ENCODE peak calls at places on chromosomes 1 and 21, in four cellular contexts. One of them, this sample, is unnamed.
A peak's percentile ranks its signal among the peaks of the same experiment; 100 is the strongest.

GRCh38 chr1:171103862-171104261 is 13.2 kb downstream of the FMO3 start:
- DNase-seq in endothelial cell of umbilical vein: no peak
- DNase-seq in heart left ventricle: no peak
- DNase-seq in breast epithelium: no peak
- DNase-seq in this sample: no peak

GRCh38 chr1:203325004-203325417 is 19.7 kb downstream of the BTG2 start:
- DNase-seq in endothelial cell of umbilical vein: no peak
- DNase-seq in heart left ventricle: no peak
- DNase-seq in breast epithelium: no peak
- DNase-seq in this sample: peak; percentile 62

GRCh38 chr1:59057211-59057694 is 239.6 kb upstream of the FGGY start:
- DNase-seq in endothelial cell of umbilical vein: no peak
- DNase-seq in heart left ventricle: peak; percentile 84
- DNase-seq in breast epithelium: peak; percentile 64
- DNase-seq in this sample: no peak

GRCh38 chr1:44693900-44694299 is 19.4 kb downstream of the ARMH1 start:
- DNase-seq in endothelial cell of umbilical vein: no peak
- DNase-seq in heart left ventricle: no peak
- DNase-seq in breast epithelium: no peak
- DNase-seq in this sample: no peak

GRCh38 chr1:71828431-71829012 is 453.8 kb downstream of the NEGR1 start:
- DNase-seq in endothelial cell of umbilical vein: no peak
- DNase-seq in heart left ventricle: no peak
- DNase-seq in breast epithelium: no peak
- DNase-seq in this sample: no peak

GRCh38 chr1:192579319-192579738 is 3.8 kb downstream of the RGS1 start:
- DNase-seq in endothelial cell of umbilical vein: no peak
- DNase-seq in heart left ventricle: no peak
- DNase-seq in breast epithelium: no peak
- DNase-seq in this sample: no peak

GRCh38 chr1:167276969-167277368 is 56.3 kb downstream of the POU2F1 start:
- DNase-seq in endothelial cell of umbilical vein: no peak
- DNase-seq in heart left ventricle: no peak
- DNase-seq in breast epithelium: no peak
- DNase-seq in this sample: no peak

GRCh38 chr21:36729301-36729970 is 30.5 kb downstream of the SIM2 start:
- DNase-seq in endothelial cell of umbilical vein: no peak
- DNase-seq in heart left ventricle: no peak
- DNase-seq in breast epithelium: peak; percentile 43
- DNase-seq in this sample: no peak

GRCh38 chr1:177872563-177872900 is 97.3 kb downstream of the SEC16B start:
- DNase-seq in endothelial cell of umbilical vein: no peak
- DNase-seq in heart left ventricle: no peak
- DNase-seq in breast epithelium: no peak
- DNase-seq in this sample: no peak

GRCh38 chr1:91583326-91583755 is 82.7 kb downstream of the CDC7 start:
- DNase-seq in endothelial cell of umbilical vein: no peak
- DNase-seq in heart left ventricle: no peak
- DNase-seq in breast epithelium: no peak
- DNase-seq in this sample: no peak

GRCh38 chr1:85085417-85085816 is 37.1 kb upstream of the MCOLN3 start:
- DNase-seq in endothelial cell of umbilical vein: no peak
- DNase-seq in heart left ventricle: no peak
- DNase-seq in breast epithelium: no peak
- DNase-seq in this sample: no peak

GRCh38 chr1:235907187-235907896 is 40.6 kb upstream of the LYST start:
- DNase-seq in endothelial cell of umbilical vein: no peak
- DNase-seq in heart left ventricle: no peak
- DNase-seq in breast epithelium: no peak
- DNase-seq in this sample: no peak

GRCh38 chr1:41806472-41807155 is 112.1 kb downstream of the HIVEP3 start:
- DNase-seq in endothelial cell of umbilical vein: no peak
- DNase-seq in heart left ventricle: no peak
- DNase-seq in breast epithelium: no peak
- DNase-seq in this sample: no peak

GRCh38 chr1:10057305-10057704 is 24.5 kb downstream of the UBE4B start:
- DNase-seq in endothelial cell of umbilical vein: no peak
- DNase-seq in heart left ventricle: no peak
- DNase-seq in breast epithelium: no peak
- DNase-seq in this sample: no peak

GRCh38 chr21:36910581-36911307 is 55.7 kb downstream of the HLCS start:
- DNase-seq in endothelial cell of umbilical vein: no peak
- DNase-seq in heart left ventricle: no peak
- DNase-seq in breast epithelium: no peak
- DNase-seq in this sample: no peak

GRCh38 chr1:102838016-102838415 is 270.3 kb downstream of the COL11A1 start:
- DNase-seq in endothelial cell of umbilical vein: no peak
- DNase-seq in heart left ventricle: no peak
- DNase-seq in breast epithelium: no peak
- DNase-seq in this sample: no peak

GRCh38 chr21:35178812-35179211 is 129.7 kb upstream of the RUNX1 start:
- DNase-seq in endothelial cell of umbilical vein: peak; percentile 10
- DNase-seq in heart left ventricle: no peak
- DNase-seq in breast epithelium: no peak
- DNase-seq in this sample: no peak

GRCh38 chr1:53115403-53116306 is 26.8 kb downstream of the SLC1A7 start:
- DNase-seq in endothelial cell of umbilical vein: no peak
- DNase-seq in heart left ventricle: peak; percentile 61
- DNase-seq in breast epithelium: no peak
- DNase-seq in this sample: no peak

GRCh38 chr21:42319368-42319767 is 4.2 kb upstream of the TFF3 start:
- DNase-seq in endothelial cell of umbilical vein: no peak
- DNase-seq in heart left ventricle: no peak
- DNase-seq in breast epithelium: no peak
- DNase-seq in this sample: no peak

GRCh38 chr1:25134801-25135585 is 97.3 kb downstream of the SYF2 start:
- DNase-seq in endothelial cell of umbilical vein: no peak
- DNase-seq in heart left ventricle: no peak
- DNase-seq in breast epithelium: no peak
- DNase-seq in this sample: no peak

GRCh38 chr21:34544032-34544496 is 32.1 kb upstream of the KCNE1 start:
- DNase-seq in endothelial cell of umbilical vein: peak; percentile 79
- DNase-seq in heart left ventricle: no peak
- DNase-seq in breast epithelium: peak; percentile 76
- DNase-seq in this sample: no peak

GRCh38 chr1:27602510-27603319 is 1.2 kb downstream of the AHDC1 start:
- DNase-seq in endothelial cell of umbilical vein: peak; percentile 29
- DNase-seq in heart left ventricle: peak; percentile 55
- DNase-seq in breast epithelium: peak; percentile 72
- DNase-seq in this sample: peak; percentile 61

GRCh38 chr1:102578806-102579205 is 529.5 kb downstream of the COL11A1 start:
- DNase-seq in endothelial cell of umbilical vein: no peak
- DNase-seq in heart left ventricle: no peak
- DNase-seq in breast epithelium: no peak
- DNase-seq in this sample: no peak

GRCh38 chr1:171245458-171246064 is 2.7 kb upstream of the FMO1 start:
- DNase-seq in endothelial cell of umbilical vein: peak; percentile 34
- DNase-seq in heart left ventricle: no peak
- DNase-seq in breast epithelium: no peak
- DNase-seq in this sample: no peak

GRCh38 chr1:85319488-85319887 is 43.1 kb upstream of the BCL10 start:
- DNase-seq in endothelial cell of umbilical vein: no peak
- DNase-seq in heart left ventricle: no peak
- DNase-seq in breast epithelium: no peak
- DNase-seq in this sample: no peak

GRCh38 chr1:18927654-18928272 is 25.4 kb upstream of the ALDH4A1 start:
- DNase-seq in endothelial cell of umbilical vein: peak; percentile 60
- DNase-seq in heart left ventricle: no peak
- DNase-seq in breast epithelium: no peak
- DNase-seq in this sample: peak; percentile 71

GRCh38 chr1:234538062-234538731 is 59.2 kb upstream of the TARBP1 start:
- DNase-seq in endothelial cell of umbilical vein: no peak
- DNase-seq in heart left ventricle: no peak
- DNase-seq in breast epithelium: no peak
- DNase-seq in this sample: no peak

GRCh38 chr1:172588296-172589291 is 55.6 kb downstream of the SUCO start:
- DNase-seq in endothelial cell of umbilical vein: peak; percentile 90
- DNase-seq in heart left ventricle: no peak
- DNase-seq in breast epithelium: no peak
- DNase-seq in this sample: no peak

GRCh38 chr1:7363481-7363880 is 407.6 kb upstream of the VAMP3 start:
- DNase-seq in endothelial cell of umbilical vein: no peak
- DNase-seq in heart left ventricle: peak; percentile 60
- DNase-seq in breast epithelium: no peak
- DNase-seq in this sample: no peak

GRCh38 chr1:75732703-75733102 is 8.2 kb downstream of the ACADM start:
- DNase-seq in endothelial cell of umbilical vein: no peak
- DNase-seq in heart left ventricle: no peak
- DNase-seq in breast epithelium: no peak
- DNase-seq in this sample: no peak

GRCh38 chr1:150165622-150166612 is 16.2 kb downstream of the PLEKHO1 start:
- DNase-seq in endothelial cell of umbilical vein: peak; percentile 54
- DNase-seq in heart left ventricle: no peak
- DNase-seq in breast epithelium: no peak
- DNase-seq in this sample: no peak

GRCh38 chr1:153742411-153743142 is 14.7 kb downstream of the INTS3 start:
- DNase-seq in endothelial cell of umbilical vein: no peak
- DNase-seq in heart left ventricle: no peak
- DNase-seq in breast epithelium: no peak
- DNase-seq in this sample: no peak

GRCh38 chr21:41481191-41481590 is 26.8 kb downstream of the TMPRSS2 start:
- DNase-seq in endothelial cell of umbilical vein: no peak
- DNase-seq in heart left ventricle: no peak
- DNase-seq in breast epithelium: no peak
- DNase-seq in this sample: no peak

GRCh38 chr1:220976390-220976789 is 97.1 kb downstream of the HLX start:
- DNase-seq in endothelial cell of umbilical vein: no peak
- DNase-seq in heart left ventricle: no peak
- DNase-seq in breast epithelium: no peak
- DNase-seq in this sample: no peak

GRCh38 chr1:14784790-14785773 is 186.6 kb downstream of the KAZN start:
- DNase-seq in endothelial cell of umbilical vein: no peak
- DNase-seq in heart left ventricle: no peak
- DNase-seq in breast epithelium: no peak
- DNase-seq in this sample: no peak

DNA sequence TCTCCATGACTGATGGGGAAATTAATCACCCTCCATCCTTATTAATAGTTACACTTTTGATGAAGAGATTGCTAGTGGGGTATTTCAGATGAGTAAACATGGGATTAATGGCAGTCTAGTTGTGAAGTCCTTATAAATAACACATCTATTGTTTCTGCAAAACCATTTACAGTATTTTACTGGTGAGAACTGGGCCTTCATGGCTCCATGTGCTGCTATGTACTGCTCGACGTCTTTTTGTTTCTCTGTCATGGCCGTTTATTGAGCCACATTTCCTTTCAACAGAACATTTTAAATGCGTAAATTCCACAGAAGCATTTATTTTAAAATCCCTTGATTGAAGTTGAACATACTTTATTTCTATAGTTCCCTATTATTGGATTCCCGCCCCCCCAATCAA is 34.5 kb downstream of the SPEN start:
- DNase-seq in endothelial cell of umbilical vein: no peak
- DNase-seq in heart left ventricle: no peak
- DNase-seq in breast epithelium: no peak
- DNase-seq in this sample: no peak
- TF ChIP-seq POLR2A in endothelial cell of umbilical vein: no peak
- TF ChIP-seq POLR2A in heart left ventricle: no peak
- TF ChIP-seq POLR2A in breast epithelium: no peak
- TF ChIP-seq POLR2A in this sample: no peak

DNA sequence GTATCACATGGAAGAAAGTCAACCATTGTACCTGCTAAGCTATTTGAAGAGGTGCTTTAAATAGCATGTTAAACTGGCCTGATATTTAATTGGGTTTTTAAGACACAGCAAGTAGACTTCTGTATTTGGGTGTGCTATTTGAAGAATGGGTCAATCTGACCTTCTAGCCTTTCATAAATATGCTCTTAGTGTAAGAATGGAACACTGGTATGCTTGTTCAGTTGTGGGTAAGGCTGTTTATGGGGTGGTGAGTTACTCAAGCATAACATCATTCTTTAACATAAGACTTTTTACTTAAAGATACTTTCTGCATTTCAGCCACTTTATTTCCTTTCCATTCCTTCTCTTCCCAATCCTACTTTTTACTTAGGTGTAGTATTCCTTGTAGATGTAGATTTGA is 21.4 kb downstream of the AHCYL1 start:
- DNase-seq in endothelial cell of umbilical vein: no peak
- DNase-seq in heart left ventricle: no peak
- DNase-seq in breast epithelium: no peak
- DNase-seq in this sample: no peak
- TF ChIP-seq POLR2A in endothelial cell of umbilical vein: no peak
- TF ChIP-seq POLR2A in heart left ventricle: no peak
- TF ChIP-seq POLR2A in breast epithelium: no peak
- TF ChIP-seq POLR2A in this sample: no peak

DNA sequence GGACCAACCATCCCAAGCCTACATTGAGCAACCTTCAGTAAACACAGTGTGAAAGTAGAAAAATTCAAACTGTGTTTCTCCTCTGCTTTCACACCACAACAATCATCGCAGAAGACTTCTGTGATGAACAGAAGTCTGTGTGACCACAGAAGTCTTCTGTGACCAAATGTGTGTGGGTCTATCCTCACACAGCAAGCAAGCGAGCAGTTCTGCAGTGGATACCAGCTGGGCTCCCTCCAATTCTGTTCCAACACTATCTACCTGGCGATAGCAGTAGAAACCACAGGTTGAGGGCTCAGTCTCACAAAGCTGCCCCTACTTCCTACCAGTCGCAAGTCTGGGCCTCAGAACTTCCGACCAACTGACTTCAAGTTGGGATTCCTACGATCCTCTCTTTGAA is 21.1 kb upstream of the RAP1A start:
- DNase-seq in endothelial cell of umbilical vein: no peak
- DNase-seq in heart left ventricle: no peak
- DNase-seq in breast epithelium: no peak
- DNase-seq in this sample: no peak
- TF ChIP-seq POLR2A in endothelial cell of umbilical vein: no peak
- TF ChIP-seq POLR2A in heart left ventricle: no peak
- TF ChIP-seq POLR2A in breast epithelium: no peak
- TF ChIP-seq POLR2A in this sample: peak; percentile 61

DNA sequence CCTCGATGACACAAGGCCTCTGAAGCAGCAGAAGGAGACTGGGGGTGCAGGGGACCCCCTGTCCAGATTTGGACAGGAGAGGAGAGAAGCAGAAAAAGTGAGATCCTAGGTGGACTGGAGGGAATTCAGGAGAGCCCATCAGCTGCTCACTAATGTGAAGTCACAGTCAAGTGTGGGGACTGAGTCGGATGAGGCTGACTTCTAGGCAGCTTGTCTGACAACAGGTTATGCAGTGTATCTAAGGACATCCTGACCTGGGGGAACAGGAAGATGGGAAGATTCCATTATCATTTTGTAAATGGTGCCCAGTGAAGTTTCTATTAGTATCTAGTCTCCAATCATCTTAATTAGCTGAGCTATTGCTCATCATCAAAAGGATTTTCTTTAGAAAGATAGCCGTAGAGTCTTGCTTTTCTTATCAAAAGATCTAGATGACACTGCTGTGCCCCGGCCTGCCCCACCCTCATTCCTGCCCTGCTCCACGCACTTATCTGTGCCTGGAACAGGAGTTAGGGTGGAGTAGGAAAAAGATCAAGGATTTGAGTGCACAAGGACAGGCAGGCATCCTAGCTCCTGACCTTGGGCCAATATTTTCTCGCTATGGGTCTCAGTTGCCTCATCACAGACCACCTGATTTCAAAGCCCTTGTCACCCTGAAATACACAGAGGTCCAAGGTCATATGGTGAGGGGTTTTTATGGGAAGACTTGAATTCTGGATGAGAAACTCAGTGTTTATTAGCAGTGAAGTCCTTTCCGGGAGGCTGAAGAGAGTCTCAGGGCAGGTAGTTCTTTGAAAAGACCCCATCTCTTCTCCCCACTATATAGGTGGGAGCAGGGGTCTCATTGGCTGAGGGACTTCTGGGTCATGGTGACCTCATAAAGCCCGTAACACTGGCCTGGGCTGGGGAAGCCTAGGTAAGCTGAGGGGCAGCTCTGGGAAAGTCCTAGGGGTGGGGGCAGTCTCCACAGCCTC is at the start of gene MROH7:
- DNase-seq in endothelial cell of umbilical vein: no peak
- DNase-seq in heart left ventricle: no peak
- DNase-seq in breast epithelium: no peak
- DNase-seq in this sample: no peak
- TF ChIP-seq POLR2A in endothelial cell of umbilical vein: no peak
- TF ChIP-seq POLR2A in heart left ventricle: no peak
- TF ChIP-seq POLR2A in breast epithelium: no peak
- TF ChIP-seq POLR2A in this sample: no peak